ENCODE peak calls at places on chromosomes 12 and 14, in ten cellular contexts. R, Z, I, K, T, C, P, D, X and Q are unnamed samples.
A peak's percentile ranks its signal among the peaks of the same experiment; 100 is the strongest.

GRCh38 chr12:52205584-52206308 is 13.9 kb upstream of the KRT80 start:
- DNase-seq in R (no peak), Z (no peak), I (no peak), K (no peak), T (no peak), C (peak; percentile 9), P (no peak), D (no peak), X (no peak), Q (no peak)

GRCh38 chr14:60164717-60165546 is at the start of gene DHRS7:
- DNase-seq in R (peak; percentile 92), Z (peak; percentile 51), I (peak; percentile 94), K (peak; percentile 87), T (peak; percentile 93), C (peak; percentile 84), P (peak; percentile 89), D (peak; percentile 82), X (peak; percentile 70), Q (peak; percentile 78)

GRCh38 chr14:64720190-64720589 is 16.0 kb downstream of the PLEKHG3 start:
- DNase-seq in R (no peak), Z (peak; percentile 93), I (peak; percentile 13), K (no peak), T (peak; percentile 79), C (no peak), P (no peak), D (peak; percentile 34), X (peak; percentile 98), Q (peak; percentile 86)

GRCh38 chr12:30043151-30043550 is 259.4 kb upstream of the TMTC1 start:
- DNase-seq in R (no peak), Z (no peak), I (no peak), K (no peak), T (no peak), C (no peak), P (no peak), D (no peak), X (no peak), Q (no peak)

GRCh38 chr14:64289571-64289970 is 4.6 kb downstream of the ESR2 start:
- DNase-seq in R (no peak), Z (no peak), I (no peak), K (no peak), T (no peak), C (no peak), P (no peak), D (no peak), X (no peak), Q (no peak)

GRCh38 chr14:101903111-101903561 is 61.2 kb upstream of the DYNC1H1 start:
- DNase-seq in R (no peak), Z (no peak), I (peak; percentile 88), K (no peak), T (no peak), C (no peak), P (no peak), D (no peak), X (no peak), Q (no peak)

GRCh38 chr12:14367097-14367661 is 1.7 kb downstream of the ATF7IP start:
- DNase-seq in R (no peak), Z (no peak), I (no peak), K (peak; percentile 10), T (peak; percentile 43), C (no peak), P (peak; percentile 85), D (peak; percentile 73), X (peak; percentile 57), Q (no peak)

GRCh38 chr12:15688838-15689237 is 100.3 kb downstream of the EPS8 start:
- DNase-seq in R (peak; percentile 38), Z (no peak), I (no peak), K (peak; percentile 30), T (no peak), C (no peak), P (no peak), D (no peak), X (no peak), Q (no peak)

GRCh38 chr12:122614839-122615238 is 87.8 kb downstream of the KNTC1 start:
- DNase-seq in R (no peak), Z (no peak), I (no peak), K (no peak), T (no peak), C (no peak), P (no peak), D (no peak), X (no peak), Q (no peak)

GRCh38 chr12:68042212-68042699 is 53.0 kb downstream of the IFNG-AS1 start:
- DNase-seq in R (no peak), Z (no peak), I (no peak), K (peak; percentile 80), T (no peak), C (no peak), P (no peak), D (no peak), X (peak; percentile 98), Q (peak; percentile 41)

GRCh38 chr12:117022465-117022864 is 76.8 kb downstream of the TESC start:
- DNase-seq in R (no peak), Z (no peak), I (no peak), K (no peak), T (no peak), C (no peak), P (no peak), D (no peak), X (no peak), Q (no peak)

DNA sequence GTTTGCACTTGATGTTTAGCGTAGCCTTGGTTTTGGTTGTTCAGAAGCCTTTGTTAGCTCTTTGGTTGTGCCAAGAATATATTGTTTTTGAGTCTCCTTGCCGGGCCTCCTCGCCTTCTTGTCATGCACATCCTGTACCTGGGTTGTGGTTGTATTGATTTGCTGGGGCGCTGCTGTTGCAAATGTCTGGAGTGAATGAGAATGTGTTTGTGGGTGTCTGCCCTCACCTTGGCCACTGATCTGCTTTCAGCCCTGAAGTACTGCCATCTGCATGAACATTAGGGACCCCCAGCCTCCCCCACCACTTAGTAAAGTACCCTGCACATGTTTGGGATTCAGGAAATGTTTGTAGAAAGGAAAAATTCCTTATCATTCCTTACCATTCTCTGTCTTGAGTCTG is 16.5 kb downstream of the PRKCH start:
- DNase-seq in R (no peak), Z (no peak), I (no peak), K (no peak), T (no peak), C (no peak), P (no peak), D (peak; percentile 86), X (no peak), Q (peak; percentile 55)
- H3K27ac ChIP-seq in R (peak overlapping the region; percentile 70), Z (no peak overlapping the region), I (no peak overlapping the region), K (peak overlapping the region; percentile 79), T (no peak overlapping the region), C (no peak overlapping the region), P (peak overlapping the region; percentile 66), D (peak overlapping the region; percentile 93), X (no peak overlapping the region), Q (peak overlapping the region; percentile 68)

DNA sequence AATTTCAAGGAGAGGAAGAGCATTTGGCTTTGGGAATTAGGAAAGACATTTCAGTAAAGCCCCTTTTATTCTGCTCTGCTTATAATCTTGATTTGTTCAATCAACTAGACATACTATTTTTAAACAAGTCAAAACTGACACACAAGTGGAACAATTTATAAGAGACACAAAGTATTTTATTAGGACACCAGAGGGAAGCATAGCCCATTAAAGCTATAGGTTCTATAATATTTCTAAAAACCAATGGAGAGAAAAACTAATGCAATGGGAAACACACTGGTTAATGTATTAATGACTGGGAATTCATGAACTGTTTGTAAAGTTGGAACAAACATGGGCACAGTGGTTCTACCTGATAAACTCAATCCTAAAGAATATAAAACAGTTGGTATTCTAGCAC is 15.3 kb upstream of the CERS5 start:
- DNase-seq in R (no peak), Z (no peak), I (no peak), K (no peak), T (no peak), C (no peak), P (no peak), D (peak; percentile 29), X (no peak), Q (no peak)
- H3K4me1 ChIP-seq in R (peaks cover 24% of the 10 kb centered on the region), Z (no peaks in the 10 kb centered on the region), I (peaks cover 12% of the 10 kb centered on the region), K (peaks cover 11% of the 10 kb centered on the region), T (peaks cover 14% of the 10 kb centered on the region), C (peaks cover 23% of the 10 kb centered on the region), P (peaks cover 2% of the 10 kb centered on the region), D (peaks cover 25% of the 10 kb centered on the region), X (peaks cover 26% of the 10 kb centered on the region), Q (no peaks in the 10 kb centered on the region)

GRCh38 chr14:89810101-89810500 is 144.4 kb downstream of the EFCAB11 start:
- DNase-seq in R (no peak), Z (no peak), I (no peak), K (no peak), T (no peak), C (no peak), P (no peak), D (no peak), X (no peak), Q (no peak)

GRCh38 chr14:89807905-89808304 is 146.6 kb downstream of the EFCAB11 start:
- DNase-seq in R (no peak), Z (no peak), I (no peak), K (no peak), T (no peak), C (no peak), P (no peak), D (no peak), X (no peak), Q (no peak)

GRCh38 chr14:89814126-89814525 is 140.4 kb downstream of the EFCAB11 start:
- DNase-seq in R (no peak), Z (no peak), I (no peak), K (no peak), T (no peak), C (no peak), P (no peak), D (no peak), X (no peak), Q (no peak)

GRCh38 chr14:89813485-89814080 is 140.9 kb downstream of the EFCAB11 start:
- DNase-seq in R (no peak), Z (no peak), I (no peak), K (peak; percentile 42), T (peak; percentile 43), C (no peak), P (peak; percentile 96), D (no peak), X (no peak), Q (no peak)
- H3K27ac ChIP-seq in R (no peak overlapping the region), Z (no peak overlapping the region), I (no peak overlapping the region), K (peak overlapping the region; percentile 35), T (peak overlapping the region; percentile 69), C (peak overlapping the region; percentile 62), P (peak overlapping the region; percentile 97), D (no peak overlapping the region), X (peak overlapping the region; percentile 34), Q (no peak overlapping the region)

GRCh38 chr14:22897357-22897756 is 14.3 kb downstream of the REM2 start:
- DNase-seq in R (no peak), Z (no peak), I (no peak), K (no peak), T (no peak), C (no peak), P (no peak), D (no peak), X (no peak), Q (no peak)

GRCh38 chr14:22900088-22900799 is 17.2 kb downstream of the REM2 start:
- DNase-seq in R (no peak), Z (peak; percentile 70), I (no peak), K (peak; percentile 76), T (peak; percentile 83), C (no peak), P (peak; percentile 77), D (peak; percentile 70), X (peak; percentile 56), Q (peak; percentile 54)

GRCh38 chr14:22896351-22896750 is 13.3 kb downstream of the REM2 start:
- DNase-seq in R (no peak), Z (no peak), I (no peak), K (no peak), T (no peak), C (no peak), P (no peak), D (no peak), X (no peak), Q (peak; percentile 0)

GRCh38 chr14:22896760-22897159 is 13.7 kb downstream of the REM2 start:
- DNase-seq in R (no peak), Z (no peak), I (no peak), K (no peak), T (no peak), C (no peak), P (no peak), D (no peak), X (no peak), Q (no peak)

GRCh38 chr14:22898302-22898894 is 15.4 kb downstream of the REM2 start:
- DNase-seq in R (no peak), Z (no peak), I (no peak), K (no peak), T (no peak), C (no peak), P (peak; percentile 76), D (no peak), X (peak; percentile 85), Q (no peak)
- H3K4me1 ChIP-seq in R (no peaks in the 10 kb centered on the region), Z (no peaks in the 10 kb centered on the region), I (no peaks in the 10 kb centered on the region), K (peaks cover 8% of the 10 kb centered on the region), T (peaks cover 4% of the 10 kb centered on the region), C (no peaks in the 10 kb centered on the region), P (peaks cover 5% of the 10 kb centered on the region), D (no peaks in the 10 kb centered on the region), X (peaks cover 15% of the 10 kb centered on the region), Q (no peaks in the 10 kb centered on the region)